ENCODE peak calls at places on chromosomes 2 and 18, in nine cellular contexts. One of them, this sample, is unnamed.

GRCh38 chr2:109369671-109370191 is 240.7 kb downstream of the SH3RF3 start:
- DNase-seq in A172: no peak
- DNase-seq in NCI-H1092: no peak
- DNase-seq in astrocyte of the hippocampus: no peak
- DNase-seq in mammary epithelial cell: no peak
- DNase-seq in effector CD8-positive, alpha-beta T cell: no peak
- DNase-seq in spleen: no peak
- DNase-seq in lung microvascular endothelial cell: no peak
- DNase-seq in Caki2: no peak
- DNase-seq in this sample: no peak

GRCh38 chr2:11796190-11797171 is 50.0 kb downstream of the LPIN1 start:
- DNase-seq in A172: no peak
- DNase-seq in NCI-H1092: no peak
- DNase-seq in astrocyte of the hippocampus: no peak
- DNase-seq in mammary epithelial cell: no peak
- DNase-seq in effector CD8-positive, alpha-beta T cell: no peak
- DNase-seq in spleen: no peak
- DNase-seq in lung microvascular endothelial cell: no peak
- DNase-seq in Caki2: no peak
- DNase-seq in this sample: no peak

GRCh38 chr2:128496700-128497099 is 178.0 kb upstream of the HS6ST1 start:
- DNase-seq in A172: no peak
- DNase-seq in NCI-H1092: no peak
- DNase-seq in astrocyte of the hippocampus: no peak
- DNase-seq in mammary epithelial cell: no peak
- DNase-seq in effector CD8-positive, alpha-beta T cell: no peak
- DNase-seq in spleen: no peak
- DNase-seq in lung microvascular endothelial cell: no peak
- DNase-seq in Caki2: no peak
- DNase-seq in this sample: no peak

GRCh38 chr2:183404392-183404791 is 280.1 kb downstream of the NUP35 start:
- DNase-seq in A172: no peak
- DNase-seq in NCI-H1092: no peak
- DNase-seq in astrocyte of the hippocampus: no peak
- DNase-seq in mammary epithelial cell: no peak
- DNase-seq in effector CD8-positive, alpha-beta T cell: no peak
- DNase-seq in spleen: peak; percentile 68
- DNase-seq in lung microvascular endothelial cell: no peak
- DNase-seq in Caki2: no peak
- DNase-seq in this sample: no peak

GRCh38 chr18:49813071-49813320 is 337 bp downstream of the ACAA2 start:
- DNase-seq in A172: no peak
- DNase-seq in NCI-H1092: peak; percentile 28
- DNase-seq in astrocyte of the hippocampus: no peak
- DNase-seq in mammary epithelial cell: peak; percentile 29
- DNase-seq in effector CD8-positive, alpha-beta T cell: no peak
- DNase-seq in spleen: peak; percentile 85
- DNase-seq in lung microvascular endothelial cell: no peak
- DNase-seq in Caki2: no peak
- DNase-seq in this sample: peak; percentile 47

GRCh38 chr18:75054611-75055010 is 154.3 kb downstream of the PTGR3 start:
- DNase-seq in A172: no peak
- DNase-seq in NCI-H1092: no peak
- DNase-seq in astrocyte of the hippocampus: no peak
- DNase-seq in mammary epithelial cell: no peak
- DNase-seq in effector CD8-positive, alpha-beta T cell: no peak
- DNase-seq in spleen: no peak
- DNase-seq in lung microvascular endothelial cell: no peak
- DNase-seq in Caki2: no peak
- DNase-seq in this sample: no peak

GRCh38 chr18:31396796-31397195 is 20.2 kb downstream of the DSG4 start:
- DNase-seq in A172: no peak
- DNase-seq in NCI-H1092: no peak
- DNase-seq in astrocyte of the hippocampus: no peak
- DNase-seq in mammary epithelial cell: no peak
- DNase-seq in effector CD8-positive, alpha-beta T cell: no peak
- DNase-seq in spleen: no peak
- DNase-seq in lung microvascular endothelial cell: peak; percentile 5
- DNase-seq in Caki2: no peak
- DNase-seq in this sample: no peak

GRCh38 chr18:23487738-23488625 is 15.3 kb upstream of the RMC1 start:
- DNase-seq in A172: peak; percentile 28
- DNase-seq in NCI-H1092: no peak
- DNase-seq in astrocyte of the hippocampus: peak; percentile 38
- DNase-seq in mammary epithelial cell: no peak
- DNase-seq in effector CD8-positive, alpha-beta T cell: peak; percentile 19
- DNase-seq in spleen: peak; percentile 85
- DNase-seq in lung microvascular endothelial cell: peak; percentile 33
- DNase-seq in Caki2: no peak
- DNase-seq in this sample: peak; percentile 70

GRCh38 chr2:231685349-231686191 is 22.8 kb upstream of the PTMA start:
- DNase-seq in A172: no peak
- DNase-seq in NCI-H1092: no peak
- DNase-seq in astrocyte of the hippocampus: no peak
- DNase-seq in mammary epithelial cell: no peak
- DNase-seq in effector CD8-positive, alpha-beta T cell: no peak
- DNase-seq in spleen: peak; percentile 64
- DNase-seq in lung microvascular endothelial cell: no peak
- DNase-seq in Caki2: no peak
- DNase-seq in this sample: no peak

GRCh38 chr2:214549946-214550345 is 139.1 kb downstream of the VWC2L start:
- DNase-seq in A172: no peak
- DNase-seq in NCI-H1092: no peak
- DNase-seq in astrocyte of the hippocampus: no peak
- DNase-seq in mammary epithelial cell: no peak
- DNase-seq in effector CD8-positive, alpha-beta T cell: no peak
- DNase-seq in spleen: no peak
- DNase-seq in lung microvascular endothelial cell: no peak
- DNase-seq in Caki2: no peak
- DNase-seq in this sample: no peak